ENCODE peak calls at places on chromosomes 2 and 18, in five cellular contexts. K, C, X, E and H are unnamed samples.
A peak's percentile ranks its signal among the peaks of the same experiment; 100 is the strongest.

GRCh38 chr2:120423167-120423943 is 77.4 kb downstream of the INHBB start:
- DNase-seq in C (no peak), K (no peak), X (peak; percentile 15), E (no peak), H (no peak)

GRCh38 chr18:47422524-47422923 is 171.1 kb upstream of the SKOR2 start:
- DNase-seq in K (no peak), X (no peak), C (no peak), E (no peak), H (peak; percentile 72)

GRCh38 chr2:48471048-48471474 is 58.9 kb upstream of the STON1 start:
- DNase-seq in X (peak; percentile 89), E (peak; percentile 32), C (no peak), K (no peak), H (peak; percentile 71)

GRCh38 chr2:176137249-176137573 is 7.7 kb downstream of the HOXD8 start:
- DNase-seq in X (no peak), K (no peak), C (no peak), E (no peak), H (no peak)

GRCh38 chr2:85288244-85288725 is 39.5 kb downstream of the TGOLN2 start:
- DNase-seq in E (no peak), C (no peak), K (no peak), X (peak; percentile 72), H (no peak)

GRCh38 chr2:50133766-50134165 is 898.2 kb downstream of the NRXN1 start:
- DNase-seq in C (no peak), E (no peak), X (no peak), K (no peak), H (no peak)

GRCh38 chr2:232444409-232445148 is 11.4 kb upstream of the ALPI start:
- DNase-seq in C (peak; percentile 39), E (peak; percentile 27), X (peak; percentile 78), K (peak; percentile 90), H (peak; percentile 67)

GRCh38 chr2:47297767-47298401 is 105.1 kb upstream of the MSH2 start:
- DNase-seq in C (no peak), K (no peak), E (no peak), X (no peak), H (no peak)

GRCh38 chr2:240162032-240162431 is 21.6 kb upstream of the OTOS start:
- DNase-seq in K (no peak), C (no peak), E (no peak), X (no peak), H (no peak)

GRCh38 chr2:239257511-239257937 is 143.3 kb downstream of the HDAC4 start:
- DNase-seq in C (no peak), K (no peak), E (no peak), X (peak; percentile 93), H (peak; percentile 92)

GRCh38 chr2:133448195-133448594 is 120.1 kb downstream of the NCKAP5 start:
- DNase-seq in E (no peak), X (no peak), K (no peak), C (no peak), H (no peak)

GRCh38 chr2:32711219-32711618 is 83.4 kb downstream of the TTC27 start:
- DNase-seq in X (peak; percentile 93), C (no peak), K (peak; percentile 90), E (no peak), H (peak; percentile 94)

GRCh38 chr2:55948176-55948921 is 24.8 kb upstream of the EFEMP1 start:
- DNase-seq in X (peak; percentile 54), C (no peak), K (no peak), E (no peak), H (peak; percentile 36)

GRCh38 chr2:46970334-46971288 is 55.0 kb upstream of the MCFD2 start:
- DNase-seq in E (no peak), X (peak; percentile 61), K (no peak), C (no peak), H (peak; percentile 79)

GRCh38 chr18:65623686-65624085 is 127.1 kb upstream of the CDH7 start:
- DNase-seq in C (no peak), X (no peak), E (no peak), K (no peak), H (no peak)

GRCh38 chr2:215354771-215355695 is 43.2 kb downstream of the ATIC start:
- DNase-seq in X (peak; percentile 86), K (no peak), C (no peak), E (no peak), H (peak; percentile 88)

GRCh38 chr18:32701288-32701687 is 71.5 kb downstream of the KLHL14 start:
- DNase-seq in C (no peak), X (no peak), E (no peak), K (no peak), H (no peak)

GRCh38 chr18:77765468-77765867 is 515.8 kb downstream of the GALR1 start:
- DNase-seq in E (peak; percentile 33), K (peak; percentile 57), C (no peak), X (peak; percentile 16), H (peak; percentile 6)

GRCh38 chr18:57915241-57915640 is 112.1 kb upstream of the ATP8B1 start:
- DNase-seq in E (no peak), X (peak; percentile 72), C (no peak), K (no peak), H (no peak)

GRCh38 chr18:3525870-3526420 is 76.0 kb downstream of the TGIF1 start:
- DNase-seq in X (peak; percentile 17), K (peak; percentile 74), E (no peak), C (peak; percentile 26), H (no peak)

GRCh38 chr2:112712903-112713584 is 7.8 kb upstream of the NT5DC4 start:
- DNase-seq in X (peak; percentile 61), K (no peak), E (no peak), C (no peak), H (peak; percentile 92)

GRCh38 chr2:225865468-225865867 is 466.0 kb downstream of the NYAP2 start:
- DNase-seq in K (no peak), C (no peak), X (peak; percentile 59), E (no peak), H (peak; percentile 40)

GRCh38 chr2:81481242-81481993 is 1176.9 kb upstream of the LRRTM1 start:
- DNase-seq in K (no peak), E (no peak), C (no peak), X (no peak), H (no peak)

GRCh38 chr2:25491966-25492532 is 150.3 kb upstream of the DNMT3A start:
- DNase-seq in X (peak; percentile 58), C (no peak), E (no peak), K (no peak), H (peak; percentile 58)

GRCh38 chr2:164910091-164910899 is 45.0 kb downstream of the SLC38A11 start:
- DNase-seq in E (no peak), K (no peak), X (peak; percentile 94), C (no peak), H (peak; percentile 10)

GRCh38 chr2:24667542-24667941 is 125.6 kb downstream of the PTRHD1 start:
- DNase-seq in X (no peak), K (no peak), E (no peak), C (no peak), H (no peak)

GRCh38 chr2:15706986-15707632 is 115.4 kb downstream of the DDX1 start:
- DNase-seq in E (no peak), K (no peak), X (no peak), C (no peak), H (no peak)

DNA sequence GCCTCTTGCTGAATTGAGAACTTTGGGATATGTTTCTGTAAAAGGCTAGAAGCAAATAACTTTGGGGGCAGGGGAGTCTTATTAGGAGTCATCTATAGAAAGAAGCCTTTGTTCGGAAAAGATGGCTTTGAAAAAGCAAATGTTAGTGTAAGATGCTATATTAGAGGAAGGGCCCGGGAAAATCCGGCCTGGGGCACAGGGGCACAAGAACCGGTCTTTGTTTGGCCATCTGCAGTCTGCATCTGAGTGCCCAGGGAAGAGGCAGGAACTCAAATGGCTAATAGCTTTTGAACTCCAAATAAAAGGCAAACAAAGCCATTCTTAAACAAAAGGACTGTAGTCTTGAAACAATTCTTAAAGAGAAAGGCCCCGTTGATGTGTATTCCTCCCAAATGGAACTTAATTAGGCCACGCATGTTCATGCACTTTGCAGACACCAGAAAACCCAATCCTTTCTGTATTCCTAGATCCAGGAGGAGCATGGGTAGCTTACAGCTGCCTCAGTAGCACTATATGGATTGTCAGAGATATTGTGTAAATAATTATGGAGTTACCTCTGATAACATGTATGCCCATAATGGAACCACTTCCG is 180.1 kb upstream of the ARL4C start:
- DNase-seq in E (no peak), K (no peak), C (no peak), X (no peak), H (no peak)
- H3K4me3 ChIP-seq in E (no peak overlapping the region), K (no peak overlapping the region), C (no peak overlapping the region), X (no peak overlapping the region), H (no peak overlapping the region)

GRCh38 chr2:172991036-172991435 is 84.6 kb upstream of the MAP3K20 start:
- DNase-seq in E (no peak), K (no peak), C (no peak), X (no peak), H (no peak)

GRCh38 chr2:172988728-172989127 is 86.9 kb upstream of the MAP3K20 start:
- DNase-seq in K (no peak), E (no peak), C (no peak), X (no peak), H (no peak)

GRCh38 chr2:172985139-172985874 is 90.3 kb upstream of the MAP3K20 start:
- DNase-seq in E (no peak), C (no peak), K (no peak), X (no peak), H (no peak)

DNA sequence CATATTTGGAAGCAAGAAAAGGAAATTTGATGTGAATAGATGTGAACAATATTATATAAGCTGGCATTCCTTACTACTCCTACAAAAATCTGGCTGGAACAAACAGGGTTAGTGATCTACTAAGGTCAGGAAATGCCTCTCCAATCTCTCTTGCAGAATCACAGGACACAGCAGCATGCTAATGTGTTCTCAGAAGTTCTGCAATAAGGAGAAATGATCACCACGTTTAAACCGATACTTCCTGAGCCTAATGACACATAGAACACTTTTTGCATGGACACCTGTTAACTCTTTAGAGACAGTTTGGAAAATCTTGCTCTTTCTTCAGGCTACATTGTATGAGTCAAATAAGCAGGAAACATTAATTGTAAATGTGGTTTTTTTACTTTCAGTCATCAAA is 89.6 kb upstream of the MAP3K20 start:
- DNase-seq in X (peak; percentile 37), C (no peak), K (no peak), E (no peak), H (no peak)
- H3K4me3 ChIP-seq in X (no peak overlapping the region), C (no peak overlapping the region), K (no peak overlapping the region), E (no peak overlapping the region), H (no peak overlapping the region)

GRCh38 chr2:74032909-74033261 is 48.2 kb downstream of the TET3 start:
- DNase-seq in C (no peak), E (no peak), K (no peak), X (no peak), H (no peak)
- H3K4me3 ChIP-seq in C (peak overlapping the region; percentile 49), E (no peak overlapping the region), K (peak overlapping the region; percentile 58), X (no peak overlapping the region), H (no peak overlapping the region)

GRCh38 chr2:118853129-118853640 is 5.7 kb upstream of the EN1 start:
- DNase-seq in C (no peak), X (no peak), K (no peak), E (no peak), H (no peak)
- H3K4me3 ChIP-seq in C (no peak overlapping the region), X (no peak overlapping the region), K (no peak overlapping the region), E (no peak overlapping the region), H (peak overlapping the region; percentile 39)